ENCODE peak calls at places on chromosomes 1 and 21, in eight cellular contexts. M is HepG2, F is A549, G is HCT116, A is SK-N-SH, Y is H1, T is K562, E is NB4. U is an unnamed sample.

GRCh38 chr1:71809085-71809484 is 473.3 kb downstream of the NEGR1 start:
- DNase-seq in M (no peak), F (no peak), G (no peak), A (no peak), Y (no peak), T (no peak), E (no peak), U (no peak)

GRCh38 chr1:232472485-232473041 is 157.4 kb downstream of the SIPA1L2 start:
- DNase-seq in M (no peak), F (no peak), G (no peak), A (no peak), Y (no peak), T (no peak), E (no peak), U (no peak)

GRCh38 chr1:191152776-191153175 is 675.1 kb upstream of the BRINP3 start:
- DNase-seq in M (no peak), F (no peak), G (no peak), A (no peak), Y (no peak), T (no peak), E (peak), U (no peak)

GRCh38 chr1:150213170-150214098 is 22.5 kb downstream of the ANP32E start:
- DNase-seq in M (peak), F (peak), G (no peak), A (peak), Y (peak), T (no peak), E (peak), U (peak)

GRCh38 chr1:215682232-215682631 is 115.1 kb downstream of the KCTD3 start:
- DNase-seq in M (no peak), F (no peak), G (no peak), A (peak), Y (no peak), T (no peak), E (no peak), U (no peak)

GRCh38 chr1:22289251-22289995 is 146.5 kb upstream of the WNT4 start:
- DNase-seq in M (no peak), F (no peak), G (no peak), A (peak), Y (no peak), T (no peak), E (no peak), U (no peak)

GRCh38 chr21:46220847-46221246 is 7.7 kb downstream of the LSS start:
- DNase-seq in M (no peak), F (no peak), G (no peak), A (no peak), Y (no peak), T (no peak), E (no peak), U (no peak)

GRCh38 chr1:59523745-59524450 is 227.0 kb downstream of the FGGY start:
- DNase-seq in M (no peak), F (no peak), G (no peak), A (no peak), Y (no peak), T (no peak), E (no peak), U (no peak)

GRCh38 chr1:116334015-116334547 is 39.0 kb upstream of the ATP1A1 start:
- DNase-seq in M (peak), F (no peak), G (no peak), A (no peak), Y (no peak), T (no peak), E (no peak), U (no peak)

GRCh38 chr1:200524092-200524491 is 96.5 kb downstream of the KIF14 start:
- DNase-seq in M (no peak), F (no peak), G (no peak), A (no peak), Y (no peak), T (no peak), E (no peak), U (peak)

GRCh38 chr1:2384941-2385481 is 6.3 kb downstream of the MORN1 start:
- DNase-seq in M (no peak), F (no peak), G (no peak), A (peak), Y (no peak), T (peak), E (no peak), U (no peak)

GRCh38 chr1:11447903-11448302 is 31.1 kb upstream of the DISP3 start:
- DNase-seq in M (no peak), F (no peak), G (no peak), A (no peak), Y (no peak), T (peak), E (no peak), U (no peak)

GRCh38 chr1:53685272-53686051 is 53.5 kb downstream of the GLIS1 start:
- DNase-seq in M (peak), F (no peak), G (no peak), A (peak), Y (no peak), T (no peak), E (no peak), U (no peak)

GRCh38 chr1:200671235-200671786 is 1.6 kb upstream of the DDX59 start:
- DNase-seq in M (no peak), F (no peak), G (no peak), A (no peak), Y (no peak), T (no peak), E (peak), U (no peak)

GRCh38 chr1:227880342-227880924 is 65.0 kb downstream of the PRSS38 start:
- DNase-seq in M (no peak), F (no peak), G (no peak), A (no peak), Y (no peak), T (no peak), E (no peak), U (no peak)

GRCh38 chr1:79100385-79100784 is 93.9 kb upstream of the ADGRL4 start:
- DNase-seq in M (no peak), F (no peak), G (no peak), A (no peak), Y (no peak), T (no peak), E (no peak), U (no peak)

GRCh38 chr1:90175490-90176157 is 180.7 kb downstream of the ZNF326 start:
- DNase-seq in M (no peak), F (no peak), G (no peak), A (no peak), Y (no peak), T (no peak), E (peak), U (no peak)

GRCh38 chr1:228370941-228371740 is 35.5 kb downstream of the TRIM11 start:
- DNase-seq in M (no peak), F (no peak), G (no peak), A (no peak), Y (no peak), T (no peak), E (peak), U (peak)

GRCh38 chr1:235229868-235230267 is 68.8 kb upstream of the RBM34 start:
- DNase-seq in M (no peak), F (no peak), G (no peak), A (no peak), Y (no peak), T (no peak), E (no peak), U (no peak)

GRCh38 chr1:16926491-16927195 is 4.9 kb downstream of the CROCC start:
- DNase-seq in M (no peak), F (no peak), G (no peak), A (peak), Y (no peak), T (no peak), E (no peak), U (no peak)

GRCh38 chr1:25912076-25912831 is 6.0 kb upstream of the STMN1 start:
- DNase-seq in M (no peak), F (no peak), G (no peak), A (no peak), Y (no peak), T (no peak), E (no peak), U (no peak)

GRCh38 chr1:203926025-203926540 is 64.7 kb downstream of the SNRPE start:
- DNase-seq in M (no peak), F (no peak), G (no peak), A (no peak), Y (no peak), T (no peak), E (peak), U (no peak)

GRCh38 chr1:232127190-232127589 is 500.6 kb downstream of the DISC1 start:
- DNase-seq in M (no peak), F (peak), G (peak), A (no peak), Y (no peak), T (no peak), E (peak), U (no peak)

GRCh38 chr1:115883240-115883639 is 42.3 kb upstream of the NHLH2 start:
- DNase-seq in M (no peak), F (no peak), G (no peak), A (no peak), Y (no peak), T (no peak), E (no peak), U (no peak)

GRCh38 chr1:246012271-246012854 is 494.7 kb downstream of the SMYD3 start:
- DNase-seq in M (peak), F (peak), G (peak), A (peak), Y (no peak), T (peak), E (peak), U (no peak)

GRCh38 chr1:40712997-40713396 is 21.5 kb downstream of the NFYC start:
- DNase-seq in M (no peak), F (no peak), G (no peak), A (no peak), Y (no peak), T (no peak), E (peak), U (no peak)

GRCh38 chr1:20361805-20362381 is 71.2 kb downstream of the VWA5B1 start:
- DNase-seq in M (peak), F (peak), G (peak), A (peak), Y (peak), T (peak), E (peak), U (peak)

GRCh38 chr1:234969011-234969441 is 159.6 kb downstream of the TOMM20 start:
- DNase-seq in M (no peak), F (no peak), G (no peak), A (no peak), Y (no peak), T (no peak), E (no peak), U (no peak)

GRCh38 chr1:59747469-59748014 is 67.2 kb upstream of the HOOK1 start:
- DNase-seq in M (no peak), F (no peak), G (no peak), A (peak), Y (no peak), T (no peak), E (no peak), U (no peak)

GRCh38 chr1:1371741-1372711 is 3.0 kb downstream of the AURKAIP1 start:
- DNase-seq in M (peak), F (peak), G (no peak), A (peak), Y (no peak), T (peak), E (peak), U (peak)

GRCh38 chr1:157310401-157310800 is 172.2 kb upstream of the ETV3 start:
- DNase-seq in M (no peak), F (no peak), G (no peak), A (no peak), Y (no peak), T (no peak), E (no peak), U (no peak)

GRCh38 chr1:87279966-87280535 is 48.6 kb upstream of the LMO4 start:
- DNase-seq in M (no peak), F (no peak), G (peak), A (no peak), Y (no peak), T (no peak), E (peak), U (no peak)

GRCh38 chr1:19845166-19845954 is 30.3 kb upstream of the RNF186 start:
- DNase-seq in M (no peak), F (no peak), G (no peak), A (no peak), Y (no peak), T (no peak), E (no peak), U (no peak)

GRCh38 chr1:236282719-236283118 is 961 bp upstream of the ERO1B start:
- DNase-seq in M (no peak), F (no peak), G (no peak), A (no peak), Y (no peak), T (no peak), E (no peak), U (no peak)

GRCh38 chr1:175635092-175635491 is 108.3 kb downstream of the TNR start:
- DNase-seq in M (no peak), F (no peak), G (no peak), A (no peak), Y (no peak), T (no peak), E (no peak), U (no peak)

GRCh38 chr1:78586572-78586971 is 33.7 kb upstream of the IFI44L start:
- DNase-seq in M (no peak), F (no peak), G (no peak), A (no peak), Y (no peak), T (no peak), E (no peak), U (no peak)

GRCh38 chr1:234458352-234459027 is 20.5 kb downstream of the TARBP1 start:
- DNase-seq in M (peak), F (no peak), G (no peak), A (no peak), Y (no peak), T (no peak), E (no peak), U (no peak)

DNA sequence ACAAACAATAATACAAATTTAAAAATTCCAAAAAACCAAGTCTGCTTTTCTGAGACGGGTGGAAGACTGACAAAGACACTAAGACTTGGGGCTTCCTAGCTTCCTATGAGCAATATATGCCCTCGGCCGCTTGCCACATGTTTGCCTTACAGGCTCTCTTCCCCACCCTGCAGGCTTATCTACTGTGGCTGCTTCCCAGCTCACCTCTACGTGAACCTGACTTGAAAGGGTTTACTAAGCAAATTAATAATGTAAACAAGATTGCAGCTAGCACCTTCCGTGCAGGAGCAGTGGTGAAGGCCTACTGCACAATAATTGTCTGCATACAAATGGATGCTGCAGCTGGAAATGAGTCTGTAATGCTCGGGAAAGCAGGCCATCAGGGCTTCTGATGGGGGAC is 152.9 kb upstream of the DAB1 start:
- DNase-seq in M (peak), F (no peak), G (no peak), A (no peak), Y (no peak), T (no peak), E (no peak), U (no peak)
- TF ChIP-seq MAX in M (no peak), F (no peak), G (no peak), A (no peak), Y (no peak), T (no peak), E (no peak), U (no peak)

GRCh38 chr1:224358288-224358687 is 1.6 kb downstream of the CNIH4 start:
- DNase-seq in M (no peak), F (no peak), G (no peak), A (no peak), Y (no peak), T (no peak), E (peak), U (no peak)
- TF ChIP-seq MAX in M (no peak), F (no peak), G (no peak), A (no peak), Y (no peak), T (no peak), E (no peak), U (no peak)

DNA sequence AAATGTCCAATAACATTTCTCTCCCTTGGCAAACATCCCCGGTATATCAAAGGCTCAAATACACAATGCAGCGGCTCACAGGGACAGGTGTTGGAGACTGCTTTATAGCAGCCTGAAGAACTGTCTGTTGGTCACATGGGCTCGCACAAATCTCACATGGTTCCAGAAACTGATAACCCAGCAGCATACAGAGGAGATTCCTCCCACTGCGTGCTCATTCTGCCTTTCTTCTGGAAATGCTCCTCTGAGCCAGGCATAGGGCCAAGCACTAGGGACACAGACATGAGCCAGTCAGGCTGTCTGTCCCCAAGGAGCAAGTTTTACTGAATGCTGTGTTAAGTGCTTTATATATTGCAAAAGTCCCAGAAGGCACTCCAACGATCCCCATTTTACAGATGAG is 110.3 kb downstream of the HMGB4 start:
- DNase-seq in M (no peak), F (no peak), G (no peak), A (no peak), Y (no peak), T (no peak), E (no peak), U (no peak)
- TF ChIP-seq MAX in M (no peak), F (no peak), G (no peak), A (no peak), Y (no peak), T (no peak), E (no peak), U (no peak)

GRCh38 chr1:206739411-206740076 is 31.0 kb upstream of the IL19 start:
- DNase-seq in M (no peak), F (no peak), G (no peak), A (no peak), Y (no peak), T (no peak), E (peak), U (no peak)
- TF ChIP-seq MAX in M (no peak), F (no peak), G (no peak), A (no peak), Y (no peak), T (no peak), E (peak), U (no peak)

DNA sequence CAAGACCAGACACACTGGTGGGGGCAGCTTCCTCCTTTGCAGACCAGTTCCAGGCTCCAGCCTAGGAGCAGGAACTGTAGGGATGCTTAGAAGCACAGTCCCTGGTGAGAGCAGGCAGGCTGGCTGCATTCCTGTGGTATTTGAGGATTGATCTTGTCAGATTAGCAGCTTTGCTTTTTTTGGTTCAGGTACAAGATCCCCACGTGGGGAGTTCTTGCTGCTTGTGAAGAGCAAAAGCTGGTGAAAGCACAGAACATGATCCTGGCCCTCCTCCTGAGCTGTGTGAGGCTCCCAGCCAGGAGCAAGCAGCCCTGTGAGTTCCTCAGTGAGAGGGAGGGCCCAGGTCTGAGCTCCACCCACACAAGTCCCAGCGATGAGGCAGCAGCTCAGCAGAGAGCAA is 75.3 kb upstream of the ARTN start:
- DNase-seq in M (peak), F (no peak), G (no peak), A (peak), Y (no peak), T (no peak), E (no peak), U (peak)
- TF ChIP-seq MAX in M (no peak), F (no peak), G (no peak), A (peak), Y (no peak), T (no peak), E (no peak), U (no peak)

DNA sequence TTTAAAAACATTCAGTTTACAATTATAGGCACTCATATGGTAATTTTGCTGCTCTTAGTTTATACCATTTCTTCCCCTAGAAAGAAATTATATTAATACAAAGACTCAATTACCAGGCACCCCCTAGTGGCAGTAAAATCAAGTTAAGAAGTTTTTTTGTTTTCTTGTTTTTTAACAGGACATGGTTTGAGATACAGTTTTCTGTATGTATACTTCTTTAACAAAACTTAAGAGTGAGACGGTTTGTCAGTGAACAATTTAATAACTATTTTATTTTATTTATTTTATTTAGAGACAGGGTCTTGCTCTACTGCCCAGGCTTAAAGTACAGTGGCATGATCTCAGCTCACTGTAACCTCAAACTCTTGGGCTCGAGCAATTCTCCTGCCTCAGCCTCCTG is 224.6 kb downstream of the FAF1 start:
- DNase-seq in M (no peak), F (peak), G (no peak), A (peak), Y (no peak), T (peak), E (peak), U (no peak)
- TF ChIP-seq MAX in M (no peak), F (no peak), G (no peak), A (no peak), Y (no peak), T (no peak), E (no peak), U (no peak)

GRCh38 chr1:67429011-67429527 is 1.1 kb downstream of the SERBP1 start:
- DNase-seq in M (no peak), F (no peak), G (no peak), A (peak), Y (no peak), T (peak), E (peak), U (no peak)
- TF ChIP-seq MAX in M (peak), F (no peak), G (peak), A (peak), Y (no peak), T (peak), E (peak), U (no peak)

GRCh38 chr21:35467536-35467935 is 418.4 kb upstream of the RUNX1 start:
- DNase-seq in M (no peak), F (no peak), G (no peak), A (no peak), Y (no peak), T (no peak), E (no peak), U (no peak)
- TF ChIP-seq MAX in M (no peak), F (no peak), G (no peak), A (no peak), Y (no peak), T (no peak), E (no peak), U (no peak)

GRCh38 chr1:167541610-167542009 is 12.0 kb downstream of the CREG1 start:
- DNase-seq in M (no peak), F (no peak), G (no peak), A (no peak), Y (no peak), T (peak), E (no peak), U (no peak)
- TF ChIP-seq MAX in M (no peak), F (no peak), G (no peak), A (no peak), Y (no peak), T (no peak), E (no peak), U (no peak)